ENCODE peak calls at places on chromosome 4, in four cellular contexts. One of them, this sample, is unnamed.

GRCh38 chr4:48801016-48801715 is 21.1 kb upstream of the FRYL start:
- DNase-seq in K562: no peak
- DNase-seq in HepG2: no peak
- DNase-seq in IMR-90: no peak
- DNase-seq in this sample: no peak

GRCh38 chr4:168095776-168096443 is 3.6 kb downstream of the ANXA10 start:
- DNase-seq in K562: no peak
- DNase-seq in HepG2: no peak
- DNase-seq in IMR-90: peak
- DNase-seq in this sample: peak

GRCh38 chr4:37794046-37794445 is 32.4 kb upstream of the PGM2 start:
- DNase-seq in K562: no peak
- DNase-seq in HepG2: no peak
- DNase-seq in IMR-90: no peak
- DNase-seq in this sample: no peak

GRCh38 chr4:156968479-156968984 is 3.1 kb downstream of the PDGFC start:
- DNase-seq in K562: peak
- DNase-seq in HepG2: peak
- DNase-seq in IMR-90: peak
- DNase-seq in this sample: peak

GRCh38 chr4:3302164-3302785 is 9.5 kb downstream of the RGS12 start:
- DNase-seq in K562: no peak
- DNase-seq in HepG2: no peak
- DNase-seq in IMR-90: no peak
- DNase-seq in this sample: no peak

GRCh38 chr4:153188966-153189801 is 15.1 kb upstream of the TRIM2 start:
- DNase-seq in K562: no peak
- DNase-seq in HepG2: no peak
- DNase-seq in IMR-90: peak
- DNase-seq in this sample: no peak

GRCh38 chr4:56976283-56976877 is 1.0 kb downstream of the NOA1 start:
- DNase-seq in K562: peak
- DNase-seq in HepG2: peak
- DNase-seq in IMR-90: no peak
- DNase-seq in this sample: no peak

GRCh38 chr4:1009647-1010521 is 1.5 kb upstream of the FGFRL1 start:
- DNase-seq in K562: peak
- DNase-seq in HepG2: no peak
- DNase-seq in IMR-90: peak
- DNase-seq in this sample: no peak

GRCh38 chr4:119209586-119209985 is 2.9 kb upstream of the USP53 start:
- DNase-seq in K562: no peak
- DNase-seq in HepG2: no peak
- DNase-seq in IMR-90: no peak
- DNase-seq in this sample: no peak

GRCh38 chr4:179755322-179755721 is 2313.1 kb upstream of the AGA start:
- DNase-seq in K562: no peak
- DNase-seq in HepG2: no peak
- DNase-seq in IMR-90: no peak
- DNase-seq in this sample: no peak

GRCh38 chr4:122548452-122548851 is 72.4 kb downstream of the IL21 start:
- DNase-seq in K562: no peak
- DNase-seq in HepG2: no peak
- DNase-seq in IMR-90: peak
- DNase-seq in this sample: no peak

GRCh38 chr4:134773497-134774000 is 572.0 kb upstream of the PABPC4L start:
- DNase-seq in K562: no peak
- DNase-seq in HepG2: no peak
- DNase-seq in IMR-90: no peak
- DNase-seq in this sample: no peak

GRCh38 chr4:145564540-145564939 is 54.6 kb upstream of the MMAA start:
- DNase-seq in K562: no peak
- DNase-seq in HepG2: no peak
- DNase-seq in IMR-90: no peak
- DNase-seq in this sample: no peak

GRCh38 chr4:176774852-176775251 is 17.9 kb downstream of the VEGFC start:
- DNase-seq in K562: no peak
- DNase-seq in HepG2: no peak
- DNase-seq in IMR-90: peak
- DNase-seq in this sample: no peak

GRCh38 chr4:111228396-111228795 is 605.5 kb upstream of the PITX2 start:
- DNase-seq in K562: no peak
- DNase-seq in HepG2: no peak
- DNase-seq in IMR-90: peak
- DNase-seq in this sample: no peak

GRCh38 chr4:143626134-143626859 is 74.2 kb downstream of the FREM3 start:
- DNase-seq in K562: no peak
- DNase-seq in HepG2: no peak
- DNase-seq in IMR-90: no peak
- DNase-seq in this sample: no peak

GRCh38 chr4:106201373-106201772 is 114.6 kb downstream of the TBCK start:
- DNase-seq in K562: no peak
- DNase-seq in HepG2: peak
- DNase-seq in IMR-90: peak
- DNase-seq in this sample: no peak

GRCh38 chr4:137531121-137531520 is 1.2 kb downstream of the PCDH18 start:
- DNase-seq in K562: no peak
- DNase-seq in HepG2: no peak
- DNase-seq in IMR-90: peak
- DNase-seq in this sample: no peak

GRCh38 chr4:3010998-3011397 is 47.6 kb downstream of the GRK4 start:
- DNase-seq in K562: no peak
- DNase-seq in HepG2: no peak
- DNase-seq in IMR-90: peak
- DNase-seq in this sample: no peak

GRCh38 chr4:144757969-144758368 is 112.0 kb downstream of the HHIP start:
- DNase-seq in K562: no peak
- DNase-seq in HepG2: no peak
- DNase-seq in IMR-90: peak
- DNase-seq in this sample: no peak

GRCh38 chr4:150475763-150476162 is 106.2 kb upstream of the MAB21L2 start:
- DNase-seq in K562: no peak
- DNase-seq in HepG2: no peak
- DNase-seq in IMR-90: no peak
- DNase-seq in this sample: no peak

GRCh38 chr4:7194251-7195137 is 2.2 kb downstream of the SORCS2 start:
- DNase-seq in K562: no peak
- DNase-seq in HepG2: no peak
- DNase-seq in IMR-90: no peak
- DNase-seq in this sample: peak

GRCh38 chr4:2482693-2483092 is 13.8 kb downstream of the RNF4 start:
- DNase-seq in K562: no peak
- DNase-seq in HepG2: peak
- DNase-seq in IMR-90: peak
- DNase-seq in this sample: no peak

GRCh38 chr4:2930135-2930805 is 32.9 kb downstream of the NOP14 start:
- DNase-seq in K562: no peak
- DNase-seq in HepG2: peak
- DNase-seq in IMR-90: no peak
- DNase-seq in this sample: no peak

GRCh38 chr4:166435449-166435848 is 562.4 kb downstream of the TLL1 start:
- DNase-seq in K562: no peak
- DNase-seq in HepG2: no peak
- DNase-seq in IMR-90: peak
- DNase-seq in this sample: peak

GRCh38 chr4:76579596-76580375 is 144.8 kb downstream of the SHROOM3 start:
- DNase-seq in K562: no peak
- DNase-seq in HepG2: no peak
- DNase-seq in IMR-90: no peak
- DNase-seq in this sample: no peak

GRCh38 chr4:23241408-23241807 is 548.7 kb downstream of the GBA3 start:
- DNase-seq in K562: no peak
- DNase-seq in HepG2: no peak
- DNase-seq in IMR-90: no peak
- DNase-seq in this sample: no peak

DNA sequence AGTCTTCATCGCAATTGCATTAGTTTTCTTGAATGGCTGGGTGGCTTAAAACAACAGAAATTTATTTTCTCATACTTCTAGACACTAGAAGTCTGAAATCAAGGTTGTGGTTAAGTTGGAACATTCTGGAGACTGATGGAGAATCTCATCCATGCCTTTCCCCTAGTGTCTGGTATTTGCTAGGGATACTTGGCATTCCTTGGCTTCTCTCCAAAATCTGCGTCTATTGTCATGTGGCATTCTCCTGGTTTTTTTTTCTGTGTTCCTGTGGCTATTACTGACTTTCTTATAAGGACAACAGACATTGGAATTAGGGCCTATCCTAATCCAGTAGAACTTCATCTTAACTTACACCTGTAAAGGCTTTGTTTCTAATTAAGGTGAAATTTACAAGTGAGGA is 272.8 kb upstream of the EPHA5 start:
- DNase-seq in K562: no peak
- DNase-seq in HepG2: peak
- DNase-seq in IMR-90: no peak
- DNase-seq in this sample: peak
- TF ChIP-seq MAZ in K562: no peak
- TF ChIP-seq MAZ in HepG2: no peak
- TF ChIP-seq MAZ in IMR-90: no peak
- TF ChIP-seq MAZ in this sample: no peak

DNA sequence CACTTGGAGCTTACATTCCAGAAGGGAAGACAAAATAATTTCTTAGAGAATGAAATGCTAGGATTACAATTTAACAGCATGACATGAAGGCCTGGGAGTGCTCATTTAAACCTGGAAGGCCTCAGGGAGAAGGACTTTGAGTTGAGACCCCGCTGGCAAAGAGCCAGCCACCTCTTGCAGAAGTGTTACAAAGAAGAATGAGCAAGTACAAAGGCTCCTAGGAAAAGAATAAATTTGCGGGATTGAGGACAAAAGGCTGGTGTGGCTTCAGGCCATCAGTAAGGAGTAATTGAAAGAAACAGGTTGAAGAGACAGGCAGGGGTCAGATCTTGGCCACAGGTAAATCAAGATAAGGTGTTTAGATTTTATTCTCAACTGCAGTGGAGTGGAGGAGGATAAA is 3.1 kb upstream of the ELOVL6 start:
- DNase-seq in K562: no peak
- DNase-seq in HepG2: no peak
- DNase-seq in IMR-90: no peak
- DNase-seq in this sample: no peak
- TF ChIP-seq MAFK in K562: no peak
- TF ChIP-seq MAFK in HepG2: no peak
- TF ChIP-seq MAFK in IMR-90: no peak
- TF ChIP-seq MAFK in this sample: no peak

GRCh38 chr4:172546782-172547181 is 621.8 kb upstream of the GALNT7 start:
- DNase-seq in K562: no peak
- DNase-seq in HepG2: no peak
- DNase-seq in IMR-90: no peak
- DNase-seq in this sample: no peak
- TF ChIP-seq MAZ in K562: no peak
- TF ChIP-seq MAZ in HepG2: no peak
- TF ChIP-seq MAZ in IMR-90: no peak
- TF ChIP-seq MAZ in this sample: no peak

GRCh38 chr4:11722218-11722617 is 293.5 kb upstream of the HS3ST1 start:
- DNase-seq in K562: no peak
- DNase-seq in HepG2: no peak
- DNase-seq in IMR-90: no peak
- DNase-seq in this sample: no peak

GRCh38 chr4:11715753-11716521 is 287.2 kb upstream of the HS3ST1 start:
- DNase-seq in K562: no peak
- DNase-seq in HepG2: no peak
- DNase-seq in IMR-90: no peak
- DNase-seq in this sample: no peak

GRCh38 chr4:11724731-11725130 is 296.0 kb upstream of the HS3ST1 start:
- DNase-seq in K562: no peak
- DNase-seq in HepG2: no peak
- DNase-seq in IMR-90: peak
- DNase-seq in this sample: no peak

GRCh38 chr4:11719879-11720278 is 291.2 kb upstream of the HS3ST1 start:
- DNase-seq in K562: no peak
- DNase-seq in HepG2: no peak
- DNase-seq in IMR-90: no peak
- DNase-seq in this sample: no peak

GRCh38 chr4:11720292-11720691 is 291.6 kb upstream of the HS3ST1 start:
- DNase-seq in K562: peak
- DNase-seq in HepG2: no peak
- DNase-seq in IMR-90: peak
- DNase-seq in this sample: peak
- TF ChIP-seq MAFK in K562: no peak
- TF ChIP-seq MAFK in HepG2: no peak
- TF ChIP-seq MAFK in IMR-90: no peak
- TF ChIP-seq MAFK in this sample: no peak

GRCh38 chr4:187883049-187883448 is 112.5 kb upstream of the ZFP42 start:
- DNase-seq in K562: no peak
- DNase-seq in HepG2: no peak
- DNase-seq in IMR-90: no peak
- DNase-seq in this sample: no peak

GRCh38 chr4:187883836-187884235 is 111.7 kb upstream of the ZFP42 start:
- DNase-seq in K562: no peak
- DNase-seq in HepG2: no peak
- DNase-seq in IMR-90: no peak
- DNase-seq in this sample: no peak

GRCh38 chr4:187893418-187893817 is 102.2 kb upstream of the ZFP42 start:
- DNase-seq in K562: no peak
- DNase-seq in HepG2: no peak
- DNase-seq in IMR-90: no peak
- DNase-seq in this sample: no peak

DNA sequence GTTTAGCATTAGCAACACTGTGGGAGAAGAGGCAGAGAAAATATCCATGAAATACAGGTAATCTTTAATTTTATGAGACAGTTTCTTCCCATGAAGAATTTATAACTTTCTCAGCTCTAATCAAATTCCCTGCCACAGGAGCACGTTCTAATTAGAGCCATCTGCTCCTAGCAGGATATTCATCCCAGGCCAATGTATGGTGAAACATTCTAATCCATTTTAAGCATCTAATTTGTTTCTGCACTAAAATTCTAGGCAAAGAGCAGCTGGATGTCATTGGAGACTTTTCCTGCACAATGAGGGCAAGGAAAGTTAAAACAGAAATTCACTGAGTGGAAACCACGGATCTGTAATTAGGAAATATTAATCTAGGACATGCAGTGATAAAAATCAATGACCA is 107.7 kb upstream of the ZFP42 start:
- DNase-seq in K562: no peak
- DNase-seq in HepG2: no peak
- DNase-seq in IMR-90: no peak
- DNase-seq in this sample: no peak
- TF ChIP-seq MAZ in K562: no peak
- TF ChIP-seq MAZ in HepG2: no peak
- TF ChIP-seq MAZ in IMR-90: no peak
- TF ChIP-seq MAZ in this sample: no peak

GRCh38 chr4:5712931-5713330 is 1.9 kb downstream of the EVC start:
- DNase-seq in K562: no peak
- DNase-seq in HepG2: no peak
- DNase-seq in IMR-90: no peak
- DNase-seq in this sample: no peak

GRCh38 chr4:5712517-5712916 is 1.5 kb downstream of the EVC start:
- DNase-seq in K562: no peak
- DNase-seq in HepG2: no peak
- DNase-seq in IMR-90: peak
- DNase-seq in this sample: no peak

GRCh38 chr4:5710962-5711478 is at the start of gene EVC:
- DNase-seq in K562: peak
- DNase-seq in HepG2: peak
- DNase-seq in IMR-90: peak
- DNase-seq in this sample: peak

GRCh38 chr4:5710065-5710961 is 688 bp upstream of the EVC start:
- DNase-seq in K562: no peak
- DNase-seq in HepG2: peak
- DNase-seq in IMR-90: peak
- DNase-seq in this sample: peak

GRCh38 chr4:5711479-5712184 is 631 bp downstream of the EVC start:
- DNase-seq in K562: no peak
- DNase-seq in HepG2: peak
- DNase-seq in IMR-90: peak
- DNase-seq in this sample: peak
- TF ChIP-seq MAFK in K562: no peak
- TF ChIP-seq MAFK in HepG2: no peak
- TF ChIP-seq MAFK in IMR-90: no peak
- TF ChIP-seq MAFK in this sample: no peak